ENCODE peak calls at places on chromosome 9, in five cellular contexts. One of them, this sample, is unnamed.

GRCh38 chr9:125323615-125324014 is 62.0 kb downstream of the GAPVD1 start:
- DNase-seq in lung: no peak
- DNase-seq in HFF-Myc: no peak
- DNase-seq in HepG2: no peak
- DNase-seq in fibroblast of lung: peak
- DNase-seq in this sample: no peak

GRCh38 chr9:134944916-134945315 is 27.2 kb upstream of the FCN1 start:
- DNase-seq in lung: no peak
- DNase-seq in HFF-Myc: no peak
- DNase-seq in HepG2: no peak
- DNase-seq in fibroblast of lung: no peak
- DNase-seq in this sample: no peak

GRCh38 chr9:126147620-126148522 is 178.8 kb upstream of the MVB12B start:
- DNase-seq in lung: peak
- DNase-seq in HFF-Myc: no peak
- DNase-seq in HepG2: no peak
- DNase-seq in fibroblast of lung: no peak
- DNase-seq in this sample: peak

GRCh38 chr9:132672413-132672690 is 2.1 kb downstream of the GTF3C4 start:
- DNase-seq in lung: no peak
- DNase-seq in HFF-Myc: no peak
- DNase-seq in HepG2: no peak
- DNase-seq in fibroblast of lung: peak
- DNase-seq in this sample: no peak

GRCh38 chr9:1207681-1208080 is 157.5 kb downstream of the DMRT2 start:
- DNase-seq in lung: no peak
- DNase-seq in HFF-Myc: peak
- DNase-seq in HepG2: no peak
- DNase-seq in fibroblast of lung: peak
- DNase-seq in this sample: no peak

GRCh38 chr9:100448266-100448665 is 21.3 kb downstream of the MSANTD3 start:
- DNase-seq in lung: no peak
- DNase-seq in HFF-Myc: no peak
- DNase-seq in HepG2: no peak
- DNase-seq in fibroblast of lung: no peak
- DNase-seq in this sample: no peak

GRCh38 chr9:113580041-113580953 is 116.8 kb downstream of the RGS3 start:
- DNase-seq in lung: peak
- DNase-seq in HFF-Myc: no peak
- DNase-seq in HepG2: no peak
- DNase-seq in fibroblast of lung: peak
- DNase-seq in this sample: no peak

GRCh38 chr9:129697956-129698757 is 32.7 kb downstream of the PRRX2 start:
- DNase-seq in lung: peak
- DNase-seq in HFF-Myc: no peak
- DNase-seq in HepG2: no peak
- DNase-seq in fibroblast of lung: peak
- DNase-seq in this sample: no peak

GRCh38 chr9:33950371-33950770 is 98.3 kb downstream of the UBAP2 start:
- DNase-seq in lung: no peak
- DNase-seq in HFF-Myc: no peak
- DNase-seq in HepG2: no peak
- DNase-seq in fibroblast of lung: peak
- DNase-seq in this sample: no peak

GRCh38 chr9:101485873-101486692 is 47.6 kb upstream of the RNF20 start:
- DNase-seq in lung: no peak
- DNase-seq in HFF-Myc: no peak
- DNase-seq in HepG2: no peak
- DNase-seq in fibroblast of lung: peak
- DNase-seq in this sample: peak

GRCh38 chr9:134407123-134407779 is 81.0 kb downstream of the RXRA start:
- DNase-seq in lung: peak
- DNase-seq in HFF-Myc: peak
- DNase-seq in HepG2: no peak
- DNase-seq in fibroblast of lung: peak
- DNase-seq in this sample: peak

GRCh38 chr9:5502553-5502952 is 7.8 kb upstream of the PDCD1LG2 start:
- DNase-seq in lung: no peak
- DNase-seq in HFF-Myc: no peak
- DNase-seq in HepG2: no peak
- DNase-seq in fibroblast of lung: no peak
- DNase-seq in this sample: no peak

GRCh38 chr9:128704356-128704670 is 2.0 kb downstream of the PKN3 start:
- DNase-seq in lung: no peak
- DNase-seq in HFF-Myc: no peak
- DNase-seq in HepG2: no peak
- DNase-seq in fibroblast of lung: no peak
- DNase-seq in this sample: no peak

GRCh38 chr9:97470076-97470475 is 31.4 kb upstream of the TMOD1 start:
- DNase-seq in lung: no peak
- DNase-seq in HFF-Myc: no peak
- DNase-seq in HepG2: no peak
- DNase-seq in fibroblast of lung: no peak
- DNase-seq in this sample: no peak

GRCh38 chr9:131264231-131264630 is 12.1 kb downstream of the FAM78A start:
- DNase-seq in lung: no peak
- DNase-seq in HFF-Myc: no peak
- DNase-seq in HepG2: no peak
- DNase-seq in fibroblast of lung: no peak
- DNase-seq in this sample: no peak

GRCh38 chr9:4108708-4109444 is 191.0 kb downstream of the GLIS3 start:
- DNase-seq in lung: no peak
- DNase-seq in HFF-Myc: no peak
- DNase-seq in HepG2: no peak
- DNase-seq in fibroblast of lung: no peak
- DNase-seq in this sample: no peak

GRCh38 chr9:18596920-18597319 is 123.0 kb downstream of the ADAMTSL1 start:
- DNase-seq in lung: no peak
- DNase-seq in HFF-Myc: no peak
- DNase-seq in HepG2: no peak
- DNase-seq in fibroblast of lung: peak
- DNase-seq in this sample: no peak

GRCh38 chr9:129889461-129889935 is 54.2 kb downstream of the USP20 start:
- DNase-seq in lung: no peak
- DNase-seq in HFF-Myc: no peak
- DNase-seq in HepG2: no peak
- DNase-seq in fibroblast of lung: no peak
- DNase-seq in this sample: no peak

GRCh38 chr9:98193336-98193944 is 1.0 kb upstream of the CORO2A start:
- DNase-seq in lung: no peak
- DNase-seq in HFF-Myc: no peak
- DNase-seq in HepG2: no peak
- DNase-seq in fibroblast of lung: no peak
- DNase-seq in this sample: no peak

GRCh38 chr9:124271660-124272059 is 13.9 kb downstream of the NEK6 start:
- DNase-seq in lung: no peak
- DNase-seq in HFF-Myc: no peak
- DNase-seq in HepG2: no peak
- DNase-seq in fibroblast of lung: no peak
- DNase-seq in this sample: no peak

GRCh38 chr9:134034215-134035040 is 9.1 kb downstream of the BRD3OS start:
- DNase-seq in lung: no peak
- DNase-seq in HFF-Myc: no peak
- DNase-seq in HepG2: no peak
- DNase-seq in fibroblast of lung: no peak
- DNase-seq in this sample: no peak

GRCh38 chr9:131419716-131420115 is 25.8 kb downstream of the PRRC2B start:
- DNase-seq in lung: no peak
- DNase-seq in HFF-Myc: no peak
- DNase-seq in HepG2: no peak
- DNase-seq in fibroblast of lung: no peak
- DNase-seq in this sample: no peak

GRCh38 chr9:31140316-31140715 is 1244.1 kb upstream of the ACO1 start:
- DNase-seq in lung: no peak
- DNase-seq in HFF-Myc: no peak
- DNase-seq in HepG2: peak
- DNase-seq in fibroblast of lung: peak
- DNase-seq in this sample: no peak

GRCh38 chr9:116686693-116687073 is 422 bp upstream of the TRIM32 start:
- DNase-seq in lung: no peak
- DNase-seq in HFF-Myc: no peak
- DNase-seq in HepG2: peak
- DNase-seq in fibroblast of lung: no peak
- DNase-seq in this sample: no peak

GRCh38 chr9:113886003-113886324 is 9.9 kb downstream of the ZNF618 start:
- DNase-seq in lung: no peak
- DNase-seq in HFF-Myc: no peak
- DNase-seq in HepG2: no peak
- DNase-seq in fibroblast of lung: peak
- DNase-seq in this sample: no peak

GRCh38 chr9:96612105-96612965 is 7.3 kb downstream of the CDC14B start:
- DNase-seq in lung: peak
- DNase-seq in HFF-Myc: peak
- DNase-seq in HepG2: peak
- DNase-seq in fibroblast of lung: peak
- DNase-seq in this sample: no peak

GRCh38 chr9:131348631-131349521 is 45.0 kb upstream of the PRRC2B start:
- DNase-seq in lung: no peak
- DNase-seq in HFF-Myc: no peak
- DNase-seq in HepG2: no peak
- DNase-seq in fibroblast of lung: no peak
- DNase-seq in this sample: no peak

GRCh38 chr9:26723486-26723885 is 169.1 kb downstream of the CAAP1 start:
- DNase-seq in lung: no peak
- DNase-seq in HFF-Myc: no peak
- DNase-seq in HepG2: peak
- DNase-seq in fibroblast of lung: no peak
- DNase-seq in this sample: peak
- TF ChIP-seq CTCF in lung: no peak
- TF ChIP-seq CTCF in HFF-Myc: peak
- TF ChIP-seq CTCF in HepG2: peak
- TF ChIP-seq CTCF in fibroblast of lung: peak
- TF ChIP-seq CTCF in this sample: peak

GRCh38 chr9:21525174-21525573 is 43.1 kb upstream of the IFNE start:
- DNase-seq in lung: no peak
- DNase-seq in HFF-Myc: no peak
- DNase-seq in HepG2: no peak
- DNase-seq in fibroblast of lung: no peak
- DNase-seq in this sample: no peak
- TF ChIP-seq CTCF in lung: no peak
- TF ChIP-seq CTCF in HFF-Myc: no peak
- TF ChIP-seq CTCF in HepG2: no peak
- TF ChIP-seq CTCF in fibroblast of lung: no peak
- TF ChIP-seq CTCF in this sample: no peak

GRCh38 chr9:2838356-2838983 is 5.4 kb downstream of the PUM3 start:
- DNase-seq in lung: no peak
- DNase-seq in HFF-Myc: no peak
- DNase-seq in HepG2: no peak
- DNase-seq in fibroblast of lung: no peak
- DNase-seq in this sample: no peak

GRCh38 chr9:2838984-2839367 is 4.9 kb downstream of the PUM3 start:
- DNase-seq in lung: no peak
- DNase-seq in HFF-Myc: no peak
- DNase-seq in HepG2: no peak
- DNase-seq in fibroblast of lung: no peak
- DNase-seq in this sample: no peak

GRCh38 chr9:2833096-2833495 is 10.8 kb downstream of the PUM3 start:
- DNase-seq in lung: no peak
- DNase-seq in HFF-Myc: no peak
- DNase-seq in HepG2: no peak
- DNase-seq in fibroblast of lung: no peak
- DNase-seq in this sample: no peak

GRCh38 chr9:2837915-2838314 is 6.0 kb downstream of the PUM3 start:
- DNase-seq in lung: no peak
- DNase-seq in HFF-Myc: no peak
- DNase-seq in HepG2: no peak
- DNase-seq in fibroblast of lung: no peak
- DNase-seq in this sample: no peak
- TF ChIP-seq CTCF in lung: no peak
- TF ChIP-seq CTCF in HFF-Myc: no peak
- TF ChIP-seq CTCF in HepG2: no peak
- TF ChIP-seq CTCF in fibroblast of lung: no peak
- TF ChIP-seq CTCF in this sample: peak

GRCh38 chr9:75488082-75488713 is 399.9 kb downstream of the OSTF1 start:
- DNase-seq in lung: no peak
- DNase-seq in HFF-Myc: no peak
- DNase-seq in HepG2: no peak
- DNase-seq in fibroblast of lung: no peak
- DNase-seq in this sample: no peak

GRCh38 chr9:75483636-75484035 is 395.3 kb downstream of the OSTF1 start:
- DNase-seq in lung: no peak
- DNase-seq in HFF-Myc: no peak
- DNase-seq in HepG2: no peak
- DNase-seq in fibroblast of lung: peak
- DNase-seq in this sample: no peak

DNA sequence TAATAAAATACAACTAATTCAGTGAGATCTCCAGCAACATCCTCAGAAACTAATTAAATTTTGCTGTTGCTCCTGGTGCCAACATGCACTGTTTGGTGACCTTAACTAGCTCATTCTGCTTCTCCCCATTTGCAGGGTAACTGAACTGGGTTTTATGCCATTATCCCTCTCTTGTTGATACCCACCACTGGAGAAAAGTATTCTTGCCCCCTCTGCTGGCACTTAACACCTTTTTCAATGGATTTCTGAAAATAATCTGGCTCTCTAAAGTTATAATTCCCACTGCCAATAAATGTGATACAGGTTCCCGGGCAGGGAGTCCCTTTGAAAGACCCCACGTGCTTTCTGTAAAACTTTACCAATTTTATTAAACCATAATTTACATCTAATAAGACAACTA is 394.3 kb downstream of the OSTF1 start:
- DNase-seq in lung: no peak
- DNase-seq in HFF-Myc: no peak
- DNase-seq in HepG2: no peak
- DNase-seq in fibroblast of lung: no peak
- DNase-seq in this sample: no peak
- TF ChIP-seq CTCF in lung: no peak
- TF ChIP-seq CTCF in HFF-Myc: no peak
- TF ChIP-seq CTCF in HepG2: no peak
- TF ChIP-seq CTCF in fibroblast of lung: no peak
- TF ChIP-seq CTCF in this sample: no peak

GRCh38 chr9:16921855-16922254 is 51.4 kb upstream of the BNC2 start:
- DNase-seq in lung: no peak
- DNase-seq in HFF-Myc: no peak
- DNase-seq in HepG2: no peak
- DNase-seq in fibroblast of lung: peak
- DNase-seq in this sample: no peak
- TF ChIP-seq CTCF in lung: no peak
- TF ChIP-seq CTCF in HFF-Myc: no peak
- TF ChIP-seq CTCF in HepG2: no peak
- TF ChIP-seq CTCF in fibroblast of lung: no peak
- TF ChIP-seq CTCF in this sample: no peak